ENCODE peak calls at places on chromosomes 1 and 21, in eight cellular contexts. O is mucosa of gallbladder, V is germinal center, A is NCI-H774, M is M059J, X is NCI-H2081, T is T-helper 9 cell, G is NCI-H146. L is an unnamed sample.

GRCh38 chr1:156160744-156161181 is 7.4 kb downstream of the SEMA4A start:
- DNase-seq in O (peak), V (no peak), A (peak), M (peak), X (peak), T (peak), G (peak), L (peak)

GRCh38 chr1:156663178-156663577 is 14.0 kb downstream of the NES start:
- DNase-seq in O (no peak), V (no peak), A (no peak), M (peak), X (no peak), T (no peak), G (no peak), L (no peak)

GRCh38 chr1:39422604-39423003 is 68.8 kb upstream of the BMP8A start:
- DNase-seq in O (no peak), V (no peak), A (no peak), M (no peak), X (no peak), T (no peak), G (no peak), L (no peak)

GRCh38 chr1:43978551-43979260 is at the start of gene B4GALT2:
- DNase-seq in O (no peak), V (peak), A (peak), M (peak), X (peak), T (peak), G (peak), L (no peak)

GRCh38 chr21:14215971-14216621 is at the start of gene RBM11:
- DNase-seq in O (peak), V (peak), A (peak), M (no peak), X (peak), T (peak), G (peak), L (peak)

GRCh38 chr21:34536820-34537219 is 24.8 kb upstream of the KCNE1 start:
- DNase-seq in O (no peak), V (no peak), A (no peak), M (peak), X (no peak), T (no peak), G (no peak), L (no peak)

GRCh38 chr1:33762962-33763361 is 100.9 kb upstream of the HMGB4 start:
- DNase-seq in O (no peak), V (no peak), A (no peak), M (no peak), X (no peak), T (no peak), G (no peak), L (no peak)

GRCh38 chr1:221741364-221741970 is 422 bp downstream of the DUSP10 start:
- DNase-seq in O (peak), V (peak), A (no peak), M (peak), X (peak), T (no peak), G (no peak), L (peak)

GRCh38 chr21:35743571-35743970 is 316.8 kb downstream of the SETD4 start:
- DNase-seq in O (no peak), V (no peak), A (no peak), M (no peak), X (no peak), T (no peak), G (no peak), L (no peak)

GRCh38 chr1:84768634-84769033 is 78.4 kb upstream of the SSX2IP start:
- DNase-seq in O (no peak), V (no peak), A (no peak), M (no peak), X (no peak), T (no peak), G (no peak), L (no peak)

GRCh38 chr1:231161711-231162299 is at the start of gene TRIM67:
- DNase-seq in O (no peak), V (no peak), A (peak), M (peak), X (peak), T (no peak), G (peak), L (no peak)

GRCh38 chr1:226211181-226211580 is 12.3 kb upstream of the MIXL1 start:
- DNase-seq in O (no peak), V (no peak), A (no peak), M (no peak), X (no peak), T (no peak), G (no peak), L (no peak)

GRCh38 chr1:160247053-160247452 is 15.3 kb downstream of the DCAF8 start:
- DNase-seq in O (no peak), V (no peak), A (no peak), M (no peak), X (no peak), T (no peak), G (no peak), L (no peak)

GRCh38 chr1:221025391-221026355 is 146.4 kb downstream of the HLX start:
- DNase-seq in O (peak), V (no peak), A (no peak), M (peak), X (no peak), T (no peak), G (no peak), L (no peak)

GRCh38 chr1:245987577-245987976 is 519.5 kb downstream of the SMYD3 start:
- DNase-seq in O (no peak), V (no peak), A (no peak), M (no peak), X (no peak), T (no peak), G (no peak), L (no peak)

GRCh38 chr21:42845296-42845965 is 33.9 kb downstream of the WDR4 start:
- DNase-seq in O (no peak), V (no peak), A (no peak), M (no peak), X (no peak), T (no peak), G (no peak), L (no peak)

GRCh38 chr1:146034976-146035469 is 13.5 kb upstream of the HJV start:
- DNase-seq in O (no peak), V (no peak), A (peak), M (peak), X (peak), T (no peak), G (peak), L (no peak)